ENCODE peak calls at places on chromosomes 1 and 21, in six cellular contexts. One of them, this sample, is unnamed.

GRCh38 chr1:229661897-229662296 is 35.9 kb downstream of the URB2 start:
- DNase-seq in ovary: peak
- DNase-seq in tibial nerve: no peak
- DNase-seq in A549: no peak
- DNase-seq in sigmoid colon: no peak
- DNase-seq in stomach: no peak
- DNase-seq in this sample: no peak

GRCh38 chr1:41712081-41712480 is 206.6 kb downstream of the HIVEP3 start:
- DNase-seq in ovary: no peak
- DNase-seq in tibial nerve: no peak
- DNase-seq in A549: no peak
- DNase-seq in sigmoid colon: no peak
- DNase-seq in stomach: no peak
- DNase-seq in this sample: no peak

GRCh38 chr1:97451944-97452343 is 468.9 kb downstream of the DPYD start:
- DNase-seq in ovary: no peak
- DNase-seq in tibial nerve: no peak
- DNase-seq in A549: no peak
- DNase-seq in sigmoid colon: no peak
- DNase-seq in stomach: no peak
- DNase-seq in this sample: no peak

GRCh38 chr1:227729881-227730629 is 5.0 kb downstream of the JMJD4 start:
- DNase-seq in ovary: peak
- DNase-seq in tibial nerve: peak
- DNase-seq in A549: peak
- DNase-seq in sigmoid colon: no peak
- DNase-seq in stomach: no peak
- DNase-seq in this sample: peak

GRCh38 chr21:35211767-35212166 is 162.7 kb upstream of the RUNX1 start:
- DNase-seq in ovary: no peak
- DNase-seq in tibial nerve: no peak
- DNase-seq in A549: no peak
- DNase-seq in sigmoid colon: no peak
- DNase-seq in stomach: no peak
- DNase-seq in this sample: no peak

GRCh38 chr1:245704341-245704740 is 549.6 kb downstream of the KIF26B start:
- DNase-seq in ovary: no peak
- DNase-seq in tibial nerve: no peak
- DNase-seq in A549: no peak
- DNase-seq in sigmoid colon: no peak
- DNase-seq in stomach: no peak
- DNase-seq in this sample: no peak

GRCh38 chr1:164446020-164446419 is 113.0 kb upstream of the PBX1 start:
- DNase-seq in ovary: no peak
- DNase-seq in tibial nerve: no peak
- DNase-seq in A549: no peak
- DNase-seq in sigmoid colon: no peak
- DNase-seq in stomach: no peak
- DNase-seq in this sample: no peak

GRCh38 chr21:42021751-42022430 is 11.7 kb upstream of the ZBTB21 start:
- DNase-seq in ovary: no peak
- DNase-seq in tibial nerve: no peak
- DNase-seq in A549: no peak
- DNase-seq in sigmoid colon: peak
- DNase-seq in stomach: no peak
- DNase-seq in this sample: no peak

GRCh38 chr21:38773108-38774061 is 32.3 kb upstream of the ETS2 start:
- DNase-seq in ovary: no peak
- DNase-seq in tibial nerve: peak
- DNase-seq in A549: peak
- DNase-seq in sigmoid colon: no peak
- DNase-seq in stomach: no peak
- DNase-seq in this sample: no peak

GRCh38 chr1:183287191-183287675 is 101.2 kb downstream of the LAMC2 start:
- DNase-seq in ovary: no peak
- DNase-seq in tibial nerve: no peak
- DNase-seq in A549: no peak
- DNase-seq in sigmoid colon: no peak
- DNase-seq in stomach: no peak
- DNase-seq in this sample: no peak

GRCh38 chr1:207807395-207808321 is 55.8 kb downstream of the CD46 start:
- DNase-seq in ovary: peak
- DNase-seq in tibial nerve: no peak
- DNase-seq in A549: no peak
- DNase-seq in sigmoid colon: no peak
- DNase-seq in stomach: peak
- DNase-seq in this sample: peak

GRCh38 chr1:207805841-207806421 is 54.1 kb downstream of the CD46 start:
- DNase-seq in ovary: peak
- DNase-seq in tibial nerve: peak
- DNase-seq in A549: peak
- DNase-seq in sigmoid colon: peak
- DNase-seq in stomach: peak
- DNase-seq in this sample: peak

GRCh38 chr1:207808322-207808705 is 56.5 kb downstream of the CD46 start:
- DNase-seq in ovary: no peak
- DNase-seq in tibial nerve: no peak
- DNase-seq in A549: no peak
- DNase-seq in sigmoid colon: no peak
- DNase-seq in stomach: no peak
- DNase-seq in this sample: no peak

GRCh38 chr1:207804746-207805468 is 53.1 kb downstream of the CD46 start:
- DNase-seq in ovary: no peak
- DNase-seq in tibial nerve: no peak
- DNase-seq in A549: no peak
- DNase-seq in sigmoid colon: no peak
- DNase-seq in stomach: no peak
- DNase-seq in this sample: no peak

DNA sequence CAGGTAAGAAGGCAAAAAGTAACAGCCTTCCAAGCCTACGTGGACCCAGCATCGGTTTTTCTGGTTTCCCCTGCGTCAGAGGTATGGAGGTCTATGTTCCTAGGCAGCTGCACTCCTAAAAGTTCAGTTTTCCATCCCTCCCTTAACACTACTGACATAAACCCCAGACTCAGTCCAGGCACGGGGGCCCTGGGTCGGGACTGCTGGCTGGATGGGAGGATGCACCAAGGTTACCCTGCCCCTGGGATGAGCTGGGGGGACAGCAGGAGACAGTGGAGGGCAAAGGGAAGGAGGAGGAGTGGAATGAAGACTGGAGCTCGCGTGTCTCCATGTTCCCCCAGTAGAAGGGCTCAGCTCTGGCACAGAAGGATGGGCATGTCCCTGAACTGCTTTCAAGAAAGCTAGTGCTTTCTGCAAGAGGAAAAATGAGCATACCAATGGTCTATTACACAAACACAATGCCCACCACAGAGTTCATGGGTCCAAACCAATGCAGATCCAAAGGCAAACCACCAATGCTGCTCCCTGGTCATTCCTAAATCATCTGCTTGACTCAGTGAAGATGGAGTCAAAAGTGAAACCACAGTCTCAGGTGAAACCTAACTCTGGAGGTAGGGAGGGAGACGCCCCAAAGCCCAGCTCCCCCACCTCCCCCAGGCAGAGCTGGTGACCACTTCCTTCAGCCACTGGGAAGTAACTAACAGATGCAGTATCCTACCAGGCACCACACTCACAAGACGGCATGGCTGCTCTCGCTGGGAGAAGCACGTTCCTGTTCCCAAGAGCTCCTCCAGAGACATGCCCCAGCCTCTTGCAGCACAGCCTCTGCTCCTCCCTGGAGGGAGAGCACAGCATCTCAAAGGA is 54.9 kb downstream of the CD46 start:
- DNase-seq in ovary: no peak
- DNase-seq in tibial nerve: no peak
- DNase-seq in A549: no peak
- DNase-seq in sigmoid colon: no peak
- DNase-seq in stomach: no peak
- DNase-seq in this sample: no peak
- TF ChIP-seq POLR2A in ovary: no peak
- TF ChIP-seq POLR2A in tibial nerve: no peak
- TF ChIP-seq POLR2A in A549: no peak
- TF ChIP-seq POLR2A in sigmoid colon: no peak
- TF ChIP-seq POLR2A in stomach: no peak
- TF ChIP-seq POLR2A in this sample: no peak

GRCh38 chr1:38207906-38208305 is 161.3 kb upstream of the POU3F1 start:
- DNase-seq in ovary: no peak
- DNase-seq in tibial nerve: no peak
- DNase-seq in A549: no peak
- DNase-seq in sigmoid colon: no peak
- DNase-seq in stomach: no peak
- DNase-seq in this sample: no peak

GRCh38 chr1:38208720-38209632 is 162.4 kb upstream of the POU3F1 start:
- DNase-seq in ovary: no peak
- DNase-seq in tibial nerve: no peak
- DNase-seq in A549: no peak
- DNase-seq in sigmoid colon: no peak
- DNase-seq in stomach: no peak
- DNase-seq in this sample: no peak

GRCh38 chr1:38213720-38214367 is 167.3 kb upstream of the POU3F1 start:
- DNase-seq in ovary: no peak
- DNase-seq in tibial nerve: no peak
- DNase-seq in A549: no peak
- DNase-seq in sigmoid colon: no peak
- DNase-seq in stomach: no peak
- DNase-seq in this sample: no peak

GRCh38 chr1:38209986-38210385 is 163.4 kb upstream of the POU3F1 start:
- DNase-seq in ovary: no peak
- DNase-seq in tibial nerve: no peak
- DNase-seq in A549: no peak
- DNase-seq in sigmoid colon: no peak
- DNase-seq in stomach: no peak
- DNase-seq in this sample: no peak

DNA sequence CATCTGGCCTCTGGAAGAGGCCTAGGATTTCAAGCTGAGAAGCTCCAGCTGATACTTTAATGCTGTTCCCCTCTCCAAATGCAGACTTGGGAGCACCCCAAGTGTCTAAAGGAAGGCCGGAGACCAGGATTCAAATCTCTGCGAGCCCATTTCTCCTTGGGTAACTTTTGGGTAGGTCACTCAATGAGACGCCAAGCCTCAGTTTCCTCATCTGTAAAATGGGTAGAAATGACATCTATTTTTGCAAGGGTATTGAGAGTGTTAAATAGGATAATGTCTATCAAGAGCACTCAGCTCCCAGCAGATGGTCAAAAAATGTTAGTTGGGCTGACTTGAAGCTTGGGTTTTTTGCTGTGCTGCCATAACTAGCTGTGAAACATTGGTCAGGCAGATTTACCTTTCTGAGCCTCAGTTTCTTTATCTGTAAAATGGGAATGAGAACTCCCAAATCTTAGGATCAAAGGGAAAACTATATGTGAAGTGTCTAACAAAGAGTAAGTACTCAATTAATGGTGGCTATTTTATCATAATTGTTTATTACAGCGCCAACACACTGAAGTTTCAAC is 164.1 kb upstream of the POU3F1 start:
- DNase-seq in ovary: no peak
- DNase-seq in tibial nerve: no peak
- DNase-seq in A549: no peak
- DNase-seq in sigmoid colon: no peak
- DNase-seq in stomach: no peak
- DNase-seq in this sample: no peak
- H3K4me3 ChIP-seq in ovary: no peak
- H3K4me3 ChIP-seq in tibial nerve: no peak
- H3K4me3 ChIP-seq in A549: no peak
- H3K4me3 ChIP-seq in sigmoid colon: no peak
- H3K4me3 ChIP-seq in stomach: no peak
- H3K4me3 ChIP-seq in this sample: no peak

GRCh38 chr1:111597433-111597832 is 22.2 kb upstream of the RAP1A start:
- DNase-seq in ovary: no peak
- DNase-seq in tibial nerve: no peak
- DNase-seq in A549: no peak
- DNase-seq in sigmoid colon: no peak
- DNase-seq in stomach: no peak
- DNase-seq in this sample: no peak

GRCh38 chr1:111600295-111600694 is 19.3 kb upstream of the RAP1A start:
- DNase-seq in ovary: no peak
- DNase-seq in tibial nerve: no peak
- DNase-seq in A549: no peak
- DNase-seq in sigmoid colon: peak
- DNase-seq in stomach: no peak
- DNase-seq in this sample: no peak

GRCh38 chr1:111600886-111601386 is 18.7 kb upstream of the RAP1A start:
- DNase-seq in ovary: no peak
- DNase-seq in tibial nerve: no peak
- DNase-seq in A549: no peak
- DNase-seq in sigmoid colon: no peak
- DNase-seq in stomach: no peak
- DNase-seq in this sample: no peak

GRCh38 chr1:111598534-111598933 is 21.1 kb upstream of the RAP1A start:
- DNase-seq in ovary: no peak
- DNase-seq in tibial nerve: no peak
- DNase-seq in A549: no peak
- DNase-seq in sigmoid colon: no peak
- DNase-seq in stomach: no peak
- DNase-seq in this sample: no peak

DNA sequence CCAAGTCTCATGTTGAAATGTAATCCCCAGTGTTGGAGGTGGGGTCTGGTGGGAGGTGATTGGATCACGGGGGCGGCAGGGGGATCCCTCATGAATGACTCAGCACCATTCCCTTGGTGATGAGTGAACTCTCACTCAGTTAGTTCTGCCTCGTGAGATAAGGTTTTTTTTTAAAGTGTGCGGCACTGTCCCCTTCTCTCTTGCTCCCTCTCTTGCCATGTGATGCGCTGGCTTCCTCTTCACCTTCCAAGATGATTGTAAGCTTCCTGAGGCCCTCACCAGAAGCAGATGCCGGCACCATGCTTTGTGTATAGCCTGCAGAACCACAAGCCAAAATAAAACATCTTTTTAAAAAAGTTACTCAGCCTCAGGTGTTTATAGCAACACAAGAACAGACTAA is 19.8 kb upstream of the RAP1A start:
- DNase-seq in ovary: no peak
- DNase-seq in tibial nerve: no peak
- DNase-seq in A549: no peak
- DNase-seq in sigmoid colon: no peak
- DNase-seq in stomach: no peak
- DNase-seq in this sample: no peak
- TF ChIP-seq EP300 in ovary: no peak
- TF ChIP-seq EP300 in tibial nerve: no peak
- TF ChIP-seq EP300 in A549: no peak
- TF ChIP-seq EP300 in sigmoid colon: no peak
- TF ChIP-seq EP300 in stomach: no peak
- TF ChIP-seq EP300 in this sample: no peak

DNA sequence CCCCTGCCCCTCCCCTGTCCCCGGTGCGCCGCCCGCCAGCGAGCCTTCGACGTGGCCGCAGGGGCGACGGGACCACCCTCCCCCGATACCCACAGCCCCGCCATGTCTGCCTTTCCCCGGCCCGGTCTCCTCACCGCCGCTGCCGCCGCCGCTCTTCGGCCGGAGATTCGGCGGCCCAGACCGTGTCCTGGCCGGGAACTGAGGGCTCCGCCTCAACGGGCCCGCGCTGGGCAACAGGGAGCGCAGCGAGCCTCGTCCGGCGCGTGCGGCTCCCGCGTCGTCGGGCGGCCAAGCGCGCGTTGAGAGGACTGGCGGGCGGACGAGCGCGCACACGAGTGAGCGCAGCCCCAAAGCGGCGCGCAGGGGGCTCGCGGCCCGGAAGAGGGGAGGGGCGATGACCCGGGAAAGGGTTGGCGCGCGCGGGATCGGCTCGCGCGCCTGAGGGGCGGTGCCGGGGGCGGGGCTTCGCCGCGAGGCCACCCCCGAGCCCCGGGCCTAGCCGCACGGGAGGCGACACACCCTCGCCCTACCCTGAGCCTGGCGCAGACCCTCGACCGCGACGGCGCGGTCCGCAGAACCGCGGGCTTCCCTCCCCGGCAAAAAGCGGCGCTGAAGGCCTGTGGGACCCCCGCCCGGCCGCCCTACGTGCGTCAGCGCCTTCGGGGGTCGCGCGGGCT is at the start of gene BTG3:
- DNase-seq in ovary: peak
- DNase-seq in tibial nerve: peak
- DNase-seq in A549: peak
- DNase-seq in sigmoid colon: peak
- DNase-seq in stomach: peak
- DNase-seq in this sample: peak
- TF ChIP-seq POLR2A in ovary: peak
- TF ChIP-seq POLR2A in tibial nerve: peak
- TF ChIP-seq POLR2A in A549: peak
- TF ChIP-seq POLR2A in sigmoid colon: peak
- TF ChIP-seq POLR2A in stomach: no peak
- TF ChIP-seq POLR2A in this sample: peak